ENCODE peak calls at places on chromosomes 5 and 9, in seven cellular contexts. One of them, this sample, is unnamed.
A peak's percentile ranks its signal among the peaks of the same experiment; 100 is the strongest.

GRCh38 chr5:36440300-36440699 is 138.6 kb upstream of the RANBP3L start:
- DNase-seq in NCI-H82: no peak
- DNase-seq in NCI-H2029 treated with DMSO at 0.1 percent for 48 hours: no peak
- DNase-seq in HCT116: no peak
- DNase-seq in NCI-H1092: no peak
- DNase-seq in kidney glomerular epithelial cell: no peak
- DNase-seq in activated naive CD4-positive, alpha-beta T cell: no peak
- DNase-seq in this sample: no peak

GRCh38 chr9:120579139-120579749 is 723 bp downstream of the CDK5RAP2 start:
- DNase-seq in activated naive CD4-positive, alpha-beta T cell: no peak
- DNase-seq in NCI-H1092: no peak
- DNase-seq in HCT116: no peak
- DNase-seq in NCI-H82: peak; percentile 36
- DNase-seq in NCI-H2029 treated with DMSO at 0.1 percent for 48 hours: no peak
- DNase-seq in kidney glomerular epithelial cell: peak; percentile 16
- DNase-seq in this sample: no peak

GRCh38 chr9:98536542-98537173 is 172.1 kb downstream of the GABBR2 start:
- DNase-seq in kidney glomerular epithelial cell: no peak
- DNase-seq in NCI-H82: peak; percentile 43
- DNase-seq in activated naive CD4-positive, alpha-beta T cell: no peak
- DNase-seq in NCI-H1092: peak; percentile 42
- DNase-seq in HCT116: no peak
- DNase-seq in NCI-H2029 treated with DMSO at 0.1 percent for 48 hours: peak; percentile 26
- DNase-seq in this sample: no peak

GRCh38 chr9:35962126-35962906 is 4.4 kb upstream of the OR2S2 start:
- DNase-seq in NCI-H1092: no peak
- DNase-seq in HCT116: no peak
- DNase-seq in kidney glomerular epithelial cell: peak; percentile 30
- DNase-seq in NCI-H2029 treated with DMSO at 0.1 percent for 48 hours: no peak
- DNase-seq in activated naive CD4-positive, alpha-beta T cell: no peak
- DNase-seq in NCI-H82: peak; percentile 16
- DNase-seq in this sample: no peak

GRCh38 chr9:22108581-22109370 is 99.7 kb upstream of the CDKN2B start:
- DNase-seq in NCI-H1092: no peak
- DNase-seq in HCT116: no peak
- DNase-seq in activated naive CD4-positive, alpha-beta T cell: no peak
- DNase-seq in NCI-H82: no peak
- DNase-seq in kidney glomerular epithelial cell: no peak
- DNase-seq in NCI-H2029 treated with DMSO at 0.1 percent for 48 hours: no peak
- DNase-seq in this sample: no peak

GRCh38 chr9:109556061-109556460 is 58.0 kb upstream of the PTPN3 start:
- DNase-seq in HCT116: no peak
- DNase-seq in NCI-H82: no peak
- DNase-seq in kidney glomerular epithelial cell: peak; percentile 20
- DNase-seq in NCI-H1092: no peak
- DNase-seq in activated naive CD4-positive, alpha-beta T cell: no peak
- DNase-seq in NCI-H2029 treated with DMSO at 0.1 percent for 48 hours: no peak
- DNase-seq in this sample: no peak

GRCh38 chr9:37926737-37927590 is 23.0 kb upstream of the SLC25A51 start:
- DNase-seq in kidney glomerular epithelial cell: no peak
- DNase-seq in activated naive CD4-positive, alpha-beta T cell: no peak
- DNase-seq in NCI-H1092: no peak
- DNase-seq in NCI-H82: peak; percentile 27
- DNase-seq in NCI-H2029 treated with DMSO at 0.1 percent for 48 hours: no peak
- DNase-seq in HCT116: no peak
- DNase-seq in this sample: no peak

GRCh38 chr9:127611796-127612790 is at the start of gene STXBP1:
- DNase-seq in NCI-H1092: peak; percentile 85
- DNase-seq in activated naive CD4-positive, alpha-beta T cell: peak; percentile 58
- DNase-seq in NCI-H2029 treated with DMSO at 0.1 percent for 48 hours: peak; percentile 43
- DNase-seq in kidney glomerular epithelial cell: peak; percentile 81
- DNase-seq in HCT116: peak; percentile 51
- DNase-seq in NCI-H82: peak; percentile 89
- DNase-seq in this sample: peak; percentile 87

GRCh38 chr5:172501708-172502379 is 47.5 kb upstream of the SH3PXD2B start:
- DNase-seq in NCI-H2029 treated with DMSO at 0.1 percent for 48 hours: no peak
- DNase-seq in kidney glomerular epithelial cell: no peak
- DNase-seq in NCI-H82: no peak
- DNase-seq in HCT116: no peak
- DNase-seq in NCI-H1092: no peak
- DNase-seq in activated naive CD4-positive, alpha-beta T cell: no peak
- DNase-seq in this sample: no peak

GRCh38 chr5:25241981-25242380 is 597.2 kb upstream of the CDH10 start:
- DNase-seq in activated naive CD4-positive, alpha-beta T cell: no peak
- DNase-seq in HCT116: no peak
- DNase-seq in kidney glomerular epithelial cell: no peak
- DNase-seq in NCI-H82: no peak
- DNase-seq in NCI-H1092: no peak
- DNase-seq in NCI-H2029 treated with DMSO at 0.1 percent for 48 hours: no peak
- DNase-seq in this sample: no peak

GRCh38 chr9:129557192-129558036 is 63.5 kb downstream of the C9orf50 start:
- DNase-seq in NCI-H2029 treated with DMSO at 0.1 percent for 48 hours: no peak
- DNase-seq in NCI-H1092: no peak
- DNase-seq in HCT116: peak; percentile 89
- DNase-seq in NCI-H82: peak; percentile 90
- DNase-seq in kidney glomerular epithelial cell: peak; percentile 73
- DNase-seq in activated naive CD4-positive, alpha-beta T cell: no peak
- DNase-seq in this sample: no peak

GRCh38 chr5:98106116-98107088 is 667.1 kb upstream of the RGMB start:
- DNase-seq in kidney glomerular epithelial cell: no peak
- DNase-seq in activated naive CD4-positive, alpha-beta T cell: no peak
- DNase-seq in NCI-H82: no peak
- DNase-seq in NCI-H1092: no peak
- DNase-seq in HCT116: no peak
- DNase-seq in NCI-H2029 treated with DMSO at 0.1 percent for 48 hours: no peak
- DNase-seq in this sample: no peak

GRCh38 chr9:22044583-22044982 is 35.5 kb upstream of the CDKN2B start:
- DNase-seq in NCI-H2029 treated with DMSO at 0.1 percent for 48 hours: no peak
- DNase-seq in activated naive CD4-positive, alpha-beta T cell: no peak
- DNase-seq in NCI-H1092: no peak
- DNase-seq in NCI-H82: no peak
- DNase-seq in kidney glomerular epithelial cell: peak; percentile 89
- DNase-seq in HCT116: no peak
- DNase-seq in this sample: no peak

GRCh38 chr5:74040065-74040551 is 414.1 kb downstream of the ARHGEF28 start:
- DNase-seq in activated naive CD4-positive, alpha-beta T cell: no peak
- DNase-seq in NCI-H1092: no peak
- DNase-seq in HCT116: no peak
- DNase-seq in NCI-H82: peak; percentile 88
- DNase-seq in kidney glomerular epithelial cell: no peak
- DNase-seq in NCI-H2029 treated with DMSO at 0.1 percent for 48 hours: peak; percentile 75
- DNase-seq in this sample: peak; percentile 35

GRCh38 chr9:38177680-38178079 is 108.7 kb upstream of the SHB start:
- DNase-seq in NCI-H1092: no peak
- DNase-seq in activated naive CD4-positive, alpha-beta T cell: no peak
- DNase-seq in NCI-H82: no peak
- DNase-seq in HCT116: no peak
- DNase-seq in NCI-H2029 treated with DMSO at 0.1 percent for 48 hours: no peak
- DNase-seq in kidney glomerular epithelial cell: no peak
- DNase-seq in this sample: no peak

GRCh38 chr9:131657890-131658752 is 81.8 kb downstream of the RAPGEF1 start:
- DNase-seq in NCI-H1092: no peak
- DNase-seq in activated naive CD4-positive, alpha-beta T cell: no peak
- DNase-seq in NCI-H2029 treated with DMSO at 0.1 percent for 48 hours: no peak
- DNase-seq in NCI-H82: no peak
- DNase-seq in kidney glomerular epithelial cell: peak; percentile 51
- DNase-seq in HCT116: peak; percentile 75
- DNase-seq in this sample: no peak

GRCh38 chr5:124436294-124436693 is 310.1 kb downstream of the ZNF608 start:
- DNase-seq in HCT116: no peak
- DNase-seq in NCI-H82: no peak
- DNase-seq in NCI-H2029 treated with DMSO at 0.1 percent for 48 hours: no peak
- DNase-seq in kidney glomerular epithelial cell: no peak
- DNase-seq in NCI-H1092: no peak
- DNase-seq in activated naive CD4-positive, alpha-beta T cell: no peak
- DNase-seq in this sample: no peak

GRCh38 chr5:181203842-181204560 is 995 bp downstream of the TRIM7 start:
- DNase-seq in NCI-H1092: no peak
- DNase-seq in activated naive CD4-positive, alpha-beta T cell: no peak
- DNase-seq in kidney glomerular epithelial cell: no peak
- DNase-seq in NCI-H2029 treated with DMSO at 0.1 percent for 48 hours: no peak
- DNase-seq in NCI-H82: no peak
- DNase-seq in HCT116: no peak
- DNase-seq in this sample: no peak

GRCh38 chr9:75960561-75960960 is 70.1 kb downstream of the PCSK5 start:
- DNase-seq in kidney glomerular epithelial cell: no peak
- DNase-seq in NCI-H82: no peak
- DNase-seq in HCT116: no peak
- DNase-seq in activated naive CD4-positive, alpha-beta T cell: no peak
- DNase-seq in NCI-H2029 treated with DMSO at 0.1 percent for 48 hours: no peak
- DNase-seq in NCI-H1092: peak; percentile 29
- DNase-seq in this sample: no peak

GRCh38 chr5:10626473-10627013 is 62.7 kb downstream of the ANKRD33B start:
- DNase-seq in kidney glomerular epithelial cell: no peak
- DNase-seq in NCI-H1092: no peak
- DNase-seq in NCI-H2029 treated with DMSO at 0.1 percent for 48 hours: no peak
- DNase-seq in activated naive CD4-positive, alpha-beta T cell: no peak
- DNase-seq in HCT116: no peak
- DNase-seq in NCI-H82: peak; percentile 54
- DNase-seq in this sample: no peak

GRCh38 chr5:143442398-143442797 is 38.9 kb upstream of the NR3C1 start:
- DNase-seq in activated naive CD4-positive, alpha-beta T cell: no peak
- DNase-seq in NCI-H2029 treated with DMSO at 0.1 percent for 48 hours: no peak
- DNase-seq in kidney glomerular epithelial cell: no peak
- DNase-seq in NCI-H82: no peak
- DNase-seq in HCT116: no peak
- DNase-seq in NCI-H1092: no peak
- DNase-seq in this sample: no peak

GRCh38 chr9:93674580-93675335 is 98.4 kb downstream of the PHF2 start:
- DNase-seq in NCI-H82: no peak
- DNase-seq in NCI-H2029 treated with DMSO at 0.1 percent for 48 hours: no peak
- DNase-seq in NCI-H1092: no peak
- DNase-seq in activated naive CD4-positive, alpha-beta T cell: no peak
- DNase-seq in kidney glomerular epithelial cell: no peak
- DNase-seq in HCT116: no peak
- DNase-seq in this sample: no peak

GRCh38 chr5:36138900-36139683 is 12.6 kb downstream of the LMBRD2 start:
- DNase-seq in kidney glomerular epithelial cell: no peak
- DNase-seq in NCI-H2029 treated with DMSO at 0.1 percent for 48 hours: no peak
- DNase-seq in HCT116: no peak
- DNase-seq in activated naive CD4-positive, alpha-beta T cell: no peak
- DNase-seq in NCI-H82: no peak
- DNase-seq in NCI-H1092: no peak
- DNase-seq in this sample: no peak

GRCh38 chr5:83559141-83559785 is 87.7 kb downstream of the VCAN start:
- DNase-seq in HCT116: no peak
- DNase-seq in NCI-H2029 treated with DMSO at 0.1 percent for 48 hours: no peak
- DNase-seq in kidney glomerular epithelial cell: peak; percentile 96
- DNase-seq in activated naive CD4-positive, alpha-beta T cell: no peak
- DNase-seq in NCI-H1092: no peak
- DNase-seq in NCI-H82: no peak
- DNase-seq in this sample: no peak

GRCh38 chr9:23551171-23551795 is 274.8 kb downstream of the ELAVL2 start:
- DNase-seq in kidney glomerular epithelial cell: no peak
- DNase-seq in NCI-H82: peak; percentile 63
- DNase-seq in NCI-H2029 treated with DMSO at 0.1 percent for 48 hours: no peak
- DNase-seq in HCT116: no peak
- DNase-seq in activated naive CD4-positive, alpha-beta T cell: no peak
- DNase-seq in NCI-H1092: no peak
- DNase-seq in this sample: no peak

GRCh38 chr9:128921881-128922763 is 1.3 kb downstream of the PHYHD1 start:
- DNase-seq in NCI-H1092: no peak
- DNase-seq in NCI-H82: peak; percentile 99
- DNase-seq in activated naive CD4-positive, alpha-beta T cell: no peak
- DNase-seq in NCI-H2029 treated with DMSO at 0.1 percent for 48 hours: no peak
- DNase-seq in HCT116: no peak
- DNase-seq in kidney glomerular epithelial cell: no peak
- DNase-seq in this sample: no peak

GRCh38 chr5:151615431-151615830 is 24.3 kb upstream of the FAT2 start:
- DNase-seq in NCI-H82: no peak
- DNase-seq in HCT116: no peak
- DNase-seq in kidney glomerular epithelial cell: peak; percentile 60
- DNase-seq in NCI-H2029 treated with DMSO at 0.1 percent for 48 hours: no peak
- DNase-seq in NCI-H1092: no peak
- DNase-seq in activated naive CD4-positive, alpha-beta T cell: no peak
- DNase-seq in this sample: no peak

This sample was measured in NCI-H1930.